ENCODE peak calls at places on chromosomes 4 and X, in four cellular contexts. W is K562, G is HepG2, J is H1. P is an unnamed sample.

GRCh38 chr4:77878176-77878575 is 15.5 kb downstream of the MRPL1 start:
- DNase-seq in W (no peak), G (no peak), J (no peak), P (no peak)

GRCh38 chrX:122567911-122568310 is 616.2 kb upstream of the GRIA3 start:
- DNase-seq in W (no peak), G (no peak), J (no peak), P (no peak)

GRCh38 chrX:41025926-41026325 is 59.3 kb upstream of the USP9X start:
- DNase-seq in W (no peak), G (no peak), J (no peak), P (no peak)

GRCh38 chr4:185238261-185238681 is 28.9 kb downstream of the SNX25 start:
- DNase-seq in W (no peak), G (no peak), J (no peak), P (no peak)

GRCh38 chr4:26936284-26937065 is 75.8 kb downstream of the STIM2 start:
- DNase-seq in W (peak; percentile 25), G (peak; percentile 75), J (no peak), P (no peak)

GRCh38 chrX:10904220-10904619 is 206.9 kb upstream of the HCCS start:
- DNase-seq in W (no peak), G (no peak), J (no peak), P (no peak)

GRCh38 chrX:38675856-38676255 is 114.5 kb downstream of the TSPAN7 start:
- DNase-seq in W (no peak), G (no peak), J (no peak), P (no peak)

GRCh38 chrX:43974076-43974475 is 886 bp upstream of the NDP start:
- DNase-seq in W (no peak), G (no peak), J (no peak), P (no peak)

GRCh38 chr4:8070751-8071718 is 87.6 kb downstream of the ABLIM2 start:
- DNase-seq in W (no peak), G (no peak), J (no peak), P (no peak)

GRCh38 chr4:92045718-92046117 is 258.0 kb upstream of the GRID2 start:
- DNase-seq in W (no peak), G (no peak), J (no peak), P (no peak)

GRCh38 chr4:53013873-53014272 is 151.8 kb downstream of the RASL11B start:
- DNase-seq in W (no peak), G (no peak), J (no peak), P (no peak)

GRCh38 chrX:7215842-7216241 is 67.9 kb upstream of the PUDP start:
- DNase-seq in W (no peak), G (no peak), J (no peak), P (no peak)

GRCh38 chr4:149997881-149998421 is 80.3 kb upstream of the DCLK2 start:
- DNase-seq in W (no peak), G (peak; percentile 25), J (no peak), P (peak; percentile 64)
- TF ChIP-seq JUN in W (no peak), G (no peak), J (no peak), P (no peak)

GRCh38 chrX:150152546-150152945 is 210.6 kb upstream of the MAMLD1 start:
- DNase-seq in W (no peak), G (no peak), J (no peak), P (no peak)
- TF ChIP-seq MAX in W (no peak), G (no peak), J (no peak), P (no peak)

DNA sequence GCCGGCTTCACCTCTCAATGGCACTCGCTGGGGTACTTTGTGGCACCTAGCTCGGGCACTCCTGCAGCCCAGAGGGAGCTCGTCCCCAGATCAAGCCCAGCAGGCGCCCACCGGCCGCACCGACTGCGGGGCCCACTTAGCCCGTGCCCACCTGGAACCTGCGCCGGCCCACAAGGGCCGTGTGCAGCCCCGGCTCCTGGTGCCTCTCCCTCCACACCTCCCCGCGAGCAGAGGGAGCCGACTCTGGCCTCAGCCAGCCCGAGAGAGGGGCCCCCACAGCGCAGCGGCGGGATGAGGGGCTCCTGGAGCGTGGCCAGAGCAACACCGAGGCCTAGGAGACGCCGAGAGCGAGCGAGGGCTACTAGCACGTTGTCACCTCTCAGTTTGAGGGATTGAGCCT is 82.1 kb upstream of the SHISA3 start:
- DNase-seq in W (no peak), G (no peak), J (no peak), P (no peak)
- H3K9ac ChIP-seq in W (no peak overlapping the region), G (no peak overlapping the region), J (no peak overlapping the region), P (no peak overlapping the region)

DNA sequence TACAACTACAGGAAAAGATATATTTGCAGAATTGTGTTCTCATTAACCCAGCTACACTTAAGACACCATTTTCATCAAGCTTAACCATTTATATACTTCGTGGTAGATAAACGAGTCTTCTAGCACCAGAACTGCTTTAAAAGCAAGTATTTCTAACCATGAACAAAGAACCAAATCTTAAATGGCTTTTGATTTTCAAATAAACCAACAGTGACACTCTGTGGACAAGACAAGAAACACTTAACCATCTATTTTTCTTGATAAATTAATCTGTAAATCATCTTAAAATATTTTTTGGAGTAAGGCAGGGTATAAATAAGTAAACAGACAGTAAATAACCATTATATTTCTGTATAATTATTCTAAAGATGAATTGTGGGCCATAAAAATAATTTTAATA is 10.2 kb downstream of the BEND2 start:
- DNase-seq in W (no peak), G (no peak), J (no peak), P (no peak)
- TF ChIP-seq JUN in W (no peak), G (no peak), J (no peak), P (no peak)

GRCh38 chr4:121246698-121247097 is 82.6 kb upstream of the TNIP3 start:
- DNase-seq in W (no peak), G (no peak), J (no peak), P (no peak)
- TF ChIP-seq MAX in W (no peak), G (no peak), J (no peak), P (no peak)

GRCh38 chrX:96688789-96689188 is 4.1 kb downstream of the DIAPH2 start:
- DNase-seq in W (no peak), G (no peak), J (no peak), P (no peak)

GRCh38 chrX:96684339-96685204 is at the start of gene DIAPH2:
- DNase-seq in W (no peak), G (peak; percentile 78), J (peak; percentile 67), P (peak; percentile 76)

GRCh38 chrX:96682516-96682915 is 2.1 kb upstream of the DIAPH2 start:
- DNase-seq in W (no peak), G (no peak), J (no peak), P (no peak)

GRCh38 chrX:96683997-96684338 is 674 bp upstream of the DIAPH2 start:
- DNase-seq in W (no peak), G (peak; percentile 0), J (no peak), P (no peak)

DNA sequence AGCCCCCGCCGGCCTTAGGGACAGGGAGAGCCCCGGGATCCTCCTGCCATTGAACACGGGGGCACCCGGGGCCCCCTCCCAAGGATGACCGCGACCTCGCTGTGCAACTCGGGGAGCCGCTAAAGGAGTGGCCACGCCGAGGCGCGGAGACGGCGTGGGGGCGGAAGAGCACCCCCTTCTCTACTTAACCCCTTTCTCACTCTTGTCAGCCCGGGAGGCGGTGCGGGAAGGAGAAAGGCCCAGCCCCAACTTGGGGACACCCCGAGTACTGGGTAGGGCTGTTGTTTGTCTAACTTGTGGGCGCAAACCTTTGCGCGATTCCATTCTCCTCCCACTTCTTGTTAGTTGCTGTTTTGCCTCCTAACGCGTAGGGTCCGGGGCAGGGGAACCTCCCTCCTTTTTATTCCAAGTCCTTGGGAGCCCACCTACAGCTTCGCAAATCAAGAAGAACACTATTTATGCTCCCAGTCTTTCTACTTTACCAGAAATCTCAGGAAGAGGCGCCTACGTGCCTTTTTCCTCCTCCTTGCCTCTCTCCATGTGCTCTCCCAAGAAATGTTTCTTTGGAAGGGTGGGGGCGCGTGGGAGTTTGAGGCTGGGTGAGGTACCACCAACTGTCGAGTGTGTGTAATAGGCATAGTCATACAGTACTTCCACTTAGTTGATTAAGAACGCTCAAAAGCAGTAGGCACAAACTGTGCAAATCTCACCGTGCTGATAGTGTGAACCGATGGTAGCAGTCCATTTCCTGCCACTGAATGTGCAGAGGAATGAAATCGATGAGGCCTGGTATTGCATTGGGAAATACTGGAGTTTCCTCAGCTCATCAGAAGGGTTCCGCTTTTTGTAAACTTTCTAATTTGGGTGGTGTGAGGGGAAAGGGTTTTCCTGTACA is 810 bp downstream of the DIAPH2 start:
- DNase-seq in W (no peak), G (peak; percentile 7), J (peak; percentile 43), P (peak; percentile 63)
- H3K9ac ChIP-seq in W (no peak overlapping the region), G (peak overlapping the region; percentile 63), J (peak overlapping the region; percentile 48), P (peak overlapping the region; percentile 95)

DNA sequence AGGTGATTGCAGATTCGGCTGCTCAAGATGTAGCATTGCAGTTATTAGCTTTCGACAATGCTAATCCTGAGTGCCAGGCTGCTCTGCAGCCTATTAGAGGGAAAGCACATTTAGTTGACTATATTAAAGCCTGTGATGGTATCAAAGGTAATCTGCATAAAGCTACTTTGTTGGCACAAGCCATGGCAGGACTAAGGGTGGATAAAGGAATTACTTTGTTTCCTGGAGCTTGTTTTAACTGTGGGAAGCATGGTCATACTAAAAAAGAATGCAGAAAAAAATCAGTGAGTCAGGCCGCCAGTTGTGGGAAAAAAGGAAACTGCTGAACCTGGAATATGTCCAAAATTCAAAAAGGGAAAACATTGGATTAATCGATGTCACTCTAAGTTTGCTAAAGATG is 154.9 kb upstream of the TECRL start:
- DNase-seq in W (no peak), G (no peak), J (no peak), P (peak; percentile 31)
- TF ChIP-seq JUN in W (no peak), G (no peak), J (no peak), P (no peak)

GRCh38 chrX:39939678-39940077 is 158.1 kb downstream of the BCOR start:
- DNase-seq in W (no peak), G (no peak), J (no peak), P (no peak)
- TF ChIP-seq MAX in W (no peak), G (no peak), J (no peak), P (no peak)